ENCODE peak calls at places on chromosomes 12 and 14, in four cellular contexts. J, G, X and W are unnamed samples.

GRCh38 chr12:79689041-79689476 is 1.7 kb downstream of the PAWR start:
- DNase-seq in J (no peak), G (peak; percentile 22), X (no peak), W (no peak)

GRCh38 chr12:131795688-131796410 is 32.3 kb upstream of the MMP17 start:
- DNase-seq in J (no peak), G (no peak), X (no peak), W (no peak)

GRCh38 chr12:51759695-51760094 is 88.8 kb downstream of the FIGNL2 start:
- DNase-seq in J (no peak), G (no peak), X (no peak), W (no peak)

GRCh38 chr12:203462-204260 is 10.3 kb downstream of the SLC6A12 start:
- DNase-seq in J (no peak), G (no peak), X (peak; percentile 76), W (no peak)

GRCh38 chr12:132441871-132442863 is 47.8 kb upstream of the FBRSL1 start:
- DNase-seq in J (no peak), G (no peak), X (no peak), W (no peak)

GRCh38 chr12:15629761-15630160 is 159.4 kb downstream of the EPS8 start:
- DNase-seq in J (no peak), G (peak; percentile 62), X (no peak), W (no peak)

GRCh38 chr12:55925870-55926737 is 1.6 kb downstream of the PYM1 start:
- DNase-seq in J (no peak), G (peak; percentile 41), X (no peak), W (no peak)

GRCh38 chr14:103094406-103095209 is at the start of gene EXOC3L4:
- DNase-seq in J (no peak), G (no peak), X (no peak), W (no peak)